ENCODE peak calls at places on chromosomes 7 and 10, in ten cellular contexts. T is cardiac fibroblast, U is AG04450, L is astrocyte, P is mammary epithelial cell, Z is right atrium auricular region, O is trophoblast cell, G is GM23338, S is astrocyte of the spinal cord, N is lower leg skin. J is an unnamed sample.

GRCh38 chr10:13526952-13527863 is 1.6 kb downstream of the BEND7 start:
- DNase-seq in T (peak), G (peak), P (peak), O (peak), U (no peak), L (peak), S (peak), Z (no peak), N (no peak), J (no peak)

GRCh38 chr7:116776610-116777289 is 85.6 kb upstream of the CAPZA2 start:
- DNase-seq in O (no peak), Z (no peak), G (no peak), N (no peak), U (no peak), T (peak), S (peak), P (peak), L (peak), J (no peak)

GRCh38 chr10:108336836-108337235 is 1172.3 kb upstream of the SORCS1 start:
- DNase-seq in T (no peak), N (no peak), G (no peak), L (no peak), S (no peak), P (no peak), U (no peak), O (no peak), Z (no peak), J (no peak)

GRCh38 chr10:103429647-103430046 is 22.5 kb downstream of the CALHM2 start:
- DNase-seq in L (no peak), G (no peak), P (no peak), O (no peak), T (no peak), N (no peak), S (no peak), Z (no peak), U (no peak), J (no peak)

GRCh38 chr10:123158682-123159081 is 4.5 kb downstream of the BUB3 start:
- DNase-seq in P (no peak), L (no peak), S (no peak), G (no peak), Z (no peak), N (no peak), O (no peak), U (no peak), T (no peak), J (no peak)

GRCh38 chr7:127504715-127505114 is 80.7 kb downstream of the GCC1 start:
- DNase-seq in O (peak), G (peak), Z (no peak), P (no peak), S (peak), T (peak), U (no peak), L (no peak), N (peak), J (peak)

GRCh38 chr7:28732037-28732869 is 225.9 kb downstream of the TRIL start:
- DNase-seq in T (peak), O (peak), L (peak), G (peak), U (peak), P (no peak), Z (no peak), N (no peak), S (peak), J (peak)

GRCh38 chr7:5766321-5766761 is 15.1 kb downstream of the RNF216 start:
- DNase-seq in Z (peak), G (no peak), U (peak), O (no peak), N (no peak), P (no peak), L (peak), T (peak), S (peak), J (peak)

GRCh38 chr10:110502851-110503301 is 5.2 kb downstream of the DUSP5 start:
- DNase-seq in L (peak), Z (no peak), N (peak), T (peak), P (peak), U (no peak), O (no peak), S (peak), G (no peak), J (no peak)

GRCh38 chr10:24223953-24224352 is 15.0 kb downstream of the KIAA1217 start:
- DNase-seq in S (no peak), N (no peak), P (no peak), T (peak), Z (no peak), O (peak), U (no peak), G (no peak), L (no peak), J (peak)

GRCh38 chr10:93417264-93417663 is 64.9 kb downstream of the MYOF start:
- DNase-seq in L (no peak), G (no peak), Z (peak), P (no peak), O (no peak), S (no peak), U (no peak), N (peak), T (no peak), J (no peak)

GRCh38 chr7:108291791-108292440 is 161.8 kb upstream of the LAMB4 start:
- DNase-seq in G (no peak), L (no peak), T (peak), U (no peak), N (no peak), O (no peak), S (no peak), Z (no peak), P (no peak), J (peak)

GRCh38 chr10:80924063-80924952 is 386.6 kb downstream of the SH2D4B start:
- DNase-seq in L (peak), U (no peak), P (peak), T (peak), G (peak), Z (no peak), N (no peak), O (peak), S (peak), J (peak)

GRCh38 chr10:93512565-93512964 is 16.2 kb downstream of the CEP55 start:
- DNase-seq in L (peak), N (no peak), P (no peak), S (peak), G (no peak), Z (no peak), O (no peak), T (peak), U (peak), J (no peak)

GRCh38 chr10:73358331-73359279 is at the start of gene CFAP70:
- DNase-seq in P (peak), S (peak), N (peak), O (peak), U (peak), G (peak), L (peak), Z (peak), T (peak), J (peak)

GRCh38 chr7:157238087-157238486 is 98.7 kb upstream of the DNAJB6 start:
- DNase-seq in L (no peak), U (no peak), O (peak), T (no peak), S (no peak), P (no peak), G (peak), Z (no peak), N (no peak), J (no peak)

GRCh38 chr10:106555599-106555998 is 608.9 kb downstream of the SORCS1 start:
- DNase-seq in O (no peak), T (no peak), S (no peak), P (no peak), U (no peak), N (no peak), L (no peak), G (peak), Z (no peak), J (no peak)
- H3K4me3 ChIP-seq in O (no peak), T (no peak), S (no peak), P (no peak), U (no peak), N (no peak), L (no peak), G (no peak), Z (no peak), J (no peak)

DNA sequence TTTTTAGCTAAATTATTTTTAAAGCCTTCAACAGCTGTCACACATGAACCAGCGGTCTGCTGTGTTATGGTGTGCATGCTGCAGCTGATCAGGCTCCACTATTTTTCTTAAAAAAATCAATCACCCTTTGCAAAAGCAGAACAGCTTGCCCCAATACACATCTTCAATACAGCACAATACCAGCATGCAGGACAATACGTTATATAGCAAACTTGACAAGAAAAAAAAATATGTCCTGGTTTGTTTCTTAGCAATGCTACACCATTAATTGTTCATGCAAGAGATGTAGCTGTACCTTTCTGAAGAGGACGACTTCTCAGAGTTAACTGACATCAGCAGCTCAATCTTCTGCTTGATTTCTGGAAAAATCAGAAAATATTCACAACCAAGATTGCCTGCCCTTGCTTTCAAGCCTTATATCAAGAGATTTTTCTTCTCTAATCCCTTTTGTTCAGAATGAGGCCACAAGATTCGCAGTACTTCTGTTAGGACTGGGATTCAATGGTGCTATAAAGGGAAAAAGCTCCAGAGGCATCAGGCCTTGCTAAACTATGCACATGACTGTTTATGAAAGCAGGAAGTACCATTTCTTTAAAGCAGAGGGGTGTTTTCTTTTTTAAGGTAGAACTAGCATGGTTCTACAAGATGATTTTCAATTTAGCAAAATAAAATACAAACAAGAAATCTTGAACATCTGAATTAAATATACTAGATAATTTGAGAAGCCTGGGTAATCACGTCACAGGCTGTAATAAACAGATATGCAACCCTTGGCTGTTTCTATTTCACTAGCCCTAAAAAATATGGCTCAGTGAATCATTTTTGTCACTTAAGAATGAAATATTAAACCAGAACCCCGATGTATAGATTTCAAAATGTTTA is 120.0 kb downstream of the SRPK2 start:
- DNase-seq in P (peak), U (peak), G (no peak), S (peak), N (no peak), O (no peak), L (peak), T (peak), Z (no peak), J (peak)
- H3K4me3 ChIP-seq in P (peak), U (peak), G (peak), S (peak), N (no peak), O (no peak), L (peak), T (peak), Z (peak), J (peak)

DNA sequence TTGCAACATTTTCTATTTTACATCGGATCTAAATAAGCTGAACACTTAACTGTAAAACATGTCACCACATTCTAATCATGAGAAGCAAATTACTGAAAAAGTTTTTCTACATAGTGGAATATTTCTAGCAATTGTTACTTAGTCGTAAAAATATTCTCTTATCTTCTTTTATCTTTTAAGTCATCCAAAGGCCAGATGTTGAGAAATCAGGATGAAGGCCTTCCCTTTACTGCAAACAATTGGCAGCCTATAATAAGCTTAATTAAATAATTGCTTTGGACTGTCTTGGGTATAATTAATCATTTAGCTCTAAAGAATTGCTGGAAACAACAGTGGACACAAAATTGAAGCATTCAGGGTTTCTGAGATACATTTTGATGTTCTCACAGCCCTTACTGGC is 226.5 kb downstream of the FANK1 start:
- DNase-seq in N (no peak), P (no peak), G (no peak), O (peak), Z (no peak), S (no peak), U (no peak), L (peak), T (no peak), J (no peak)
- H3K4me3 ChIP-seq in N (no peak), P (no peak), G (no peak), O (no peak), Z (no peak), S (no peak), U (no peak), L (no peak), T (no peak), J (no peak)

GRCh38 chr10:693506-693905 is 4.0 kb upstream of the DIP2C start:
- DNase-seq in N (peak), G (no peak), O (no peak), L (peak), S (no peak), U (no peak), P (no peak), Z (no peak), T (peak), J (no peak)
- H3K4me3 ChIP-seq in N (no peak), G (no peak), O (no peak), L (peak), S (no peak), U (no peak), P (no peak), Z (no peak), T (no peak), J (no peak)

DNA sequence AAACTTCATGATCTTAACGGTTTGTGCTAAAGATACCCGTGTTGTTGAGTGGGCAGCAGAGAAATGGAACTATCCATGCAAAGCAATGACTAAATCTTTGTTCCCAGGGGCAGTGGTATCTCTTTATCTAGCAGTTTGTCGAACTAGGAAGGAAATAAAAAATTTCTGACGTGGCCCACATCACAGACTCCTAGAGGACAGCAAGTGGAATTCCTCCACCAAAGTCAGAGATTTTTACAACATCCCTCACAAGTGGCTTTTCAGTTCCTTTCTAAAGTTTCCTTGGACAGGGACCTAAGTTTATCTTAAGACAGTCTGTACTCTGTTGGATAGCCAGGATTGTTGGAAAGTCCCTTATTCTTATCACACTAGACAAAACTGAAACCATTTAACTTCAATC is 136.0 kb downstream of the RAPGEF5 start:
- DNase-seq in T (peak), S (no peak), P (no peak), O (no peak), G (no peak), N (no peak), L (no peak), Z (no peak), U (no peak), J (peak)
- H3K4me3 ChIP-seq in T (no peak), S (no peak), P (no peak), O (no peak), G (no peak), N (no peak), L (no peak), Z (no peak), U (no peak), J (no peak)

GRCh38 chr7:99120916-99121315 is 23.0 kb downstream of the SMURF1 start:
- DNase-seq in T (no peak), G (no peak), Z (no peak), L (no peak), N (no peak), O (no peak), P (no peak), U (no peak), S (no peak), J (no peak)
- H3K4me3 ChIP-seq in T (no peak), G (no peak), Z (no peak), L (no peak), N (no peak), O (no peak), P (no peak), U (no peak), S (no peak), J (no peak)

GRCh38 chr7:37642028-37642540 is 41.5 kb upstream of the GPR141 start:
- DNase-seq in U (no peak), P (no peak), N (no peak), L (no peak), T (no peak), O (no peak), Z (no peak), G (no peak), S (no peak), J (no peak)

GRCh38 chr7:37645276-37646040 is 38.1 kb upstream of the GPR141 start:
- DNase-seq in U (no peak), G (no peak), Z (no peak), N (no peak), T (no peak), L (no peak), O (no peak), P (no peak), S (no peak), J (no peak)

DNA sequence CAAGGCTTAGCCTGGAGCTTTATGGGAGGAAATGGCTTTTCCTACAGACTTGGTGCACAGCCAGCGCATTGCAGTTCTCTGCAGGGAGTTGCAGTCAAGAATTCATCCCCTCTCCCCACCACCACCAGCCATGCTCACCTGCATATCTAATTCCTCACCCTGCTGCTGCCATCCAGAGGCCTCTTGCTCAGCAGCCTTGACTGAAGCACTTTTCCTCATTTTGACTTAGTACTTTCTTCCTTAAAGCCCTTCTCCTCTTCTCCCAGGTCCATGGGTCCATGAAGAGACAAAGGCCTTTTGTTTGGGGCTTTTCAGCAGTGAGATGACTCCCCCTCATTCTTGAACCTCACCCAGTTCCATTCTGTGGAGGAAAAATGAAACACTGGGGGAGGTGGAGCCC is 39.7 kb upstream of the GPR141 start:
- DNase-seq in G (peak), O (no peak), Z (no peak), U (no peak), P (no peak), L (no peak), N (no peak), S (no peak), T (no peak), J (no peak)
- H3K4me3 ChIP-seq in G (no peak), O (no peak), Z (no peak), U (no peak), P (no peak), L (no peak), N (no peak), S (no peak), T (no peak), J (no peak)

GRCh38 chr10:44293306-44293778 is 91.6 kb downstream of the CXCL12 start:
- DNase-seq in S (no peak), P (no peak), Z (no peak), G (peak), L (no peak), U (no peak), T (peak), N (no peak), O (no peak), J (peak)
- H3K4me3 ChIP-seq in S (no peak), P (no peak), Z (peak), G (peak), L (peak), U (no peak), T (peak), N (no peak), O (no peak), J (no peak)

J was measured in cardiac muscle cell.